ENCODE peak calls at places on chromosomes 6 and 20, in four cellular contexts. One of them, this sample, is unnamed.

GRCh38 chr6:104653786-104654185 is 205.9 kb downstream of the HACE1 start:
- DNase-seq in naive thymus-derived CD8-positive, alpha-beta T cell: no peak
- DNase-seq in choroid plexus epithelial cell: no peak
- DNase-seq in anterior cingulate cortex: no peak
- DNase-seq in this sample: no peak

GRCh38 chr6:134882426-134883038 is 67.4 kb downstream of the ALDH8A1 start:
- DNase-seq in naive thymus-derived CD8-positive, alpha-beta T cell: peak; percentile 74
- DNase-seq in anterior cingulate cortex: no peak
- DNase-seq in choroid plexus epithelial cell: peak; percentile 86
- DNase-seq in this sample: peak; percentile 67

GRCh38 chr6:122995930-122996796 is at the start of gene CLVS2:
- DNase-seq in naive thymus-derived CD8-positive, alpha-beta T cell: no peak
- DNase-seq in choroid plexus epithelial cell: peak; percentile 23
- DNase-seq in anterior cingulate cortex: peak; percentile 45
- DNase-seq in this sample: peak; percentile 7

GRCh38 chr20:60869626-60870025 is 382.4 kb upstream of the CDH4 start:
- DNase-seq in naive thymus-derived CD8-positive, alpha-beta T cell: no peak
- DNase-seq in anterior cingulate cortex: no peak
- DNase-seq in choroid plexus epithelial cell: no peak
- DNase-seq in this sample: no peak

GRCh38 chr6:155530219-155530834 is 74.7 kb upstream of the NOX3 start:
- DNase-seq in naive thymus-derived CD8-positive, alpha-beta T cell: no peak
- DNase-seq in anterior cingulate cortex: no peak
- DNase-seq in choroid plexus epithelial cell: peak; percentile 82
- DNase-seq in this sample: peak; percentile 31

GRCh38 chr6:159375014-159375413 is 205.8 kb downstream of the FNDC1 start:
- DNase-seq in naive thymus-derived CD8-positive, alpha-beta T cell: no peak
- DNase-seq in choroid plexus epithelial cell: no peak
- DNase-seq in anterior cingulate cortex: no peak
- DNase-seq in this sample: no peak

GRCh38 chr20:14069796-14070195 is 74.5 kb downstream of the MACROD2 start:
- DNase-seq in naive thymus-derived CD8-positive, alpha-beta T cell: no peak
- DNase-seq in choroid plexus epithelial cell: no peak
- DNase-seq in anterior cingulate cortex: no peak
- DNase-seq in this sample: peak; percentile 84

GRCh38 chr6:157614026-157614484 is 209.0 kb upstream of the SNX9 start:
- DNase-seq in anterior cingulate cortex: no peak
- DNase-seq in choroid plexus epithelial cell: peak; percentile 15
- DNase-seq in naive thymus-derived CD8-positive, alpha-beta T cell: no peak
- DNase-seq in this sample: peak; percentile 13

GRCh38 chr6:155154158-155154830 is 109.5 kb upstream of the CLDN20 start:
- DNase-seq in choroid plexus epithelial cell: peak; percentile 91
- DNase-seq in anterior cingulate cortex: no peak
- DNase-seq in naive thymus-derived CD8-positive, alpha-beta T cell: no peak
- DNase-seq in this sample: peak; percentile 80

GRCh38 chr20:7790189-7790588 is 150.1 kb downstream of the HAO1 start:
- DNase-seq in anterior cingulate cortex: no peak
- DNase-seq in naive thymus-derived CD8-positive, alpha-beta T cell: no peak
- DNase-seq in choroid plexus epithelial cell: peak; percentile 16
- DNase-seq in this sample: peak; percentile 68

GRCh38 chr6:110859335-110859792 is 15.2 kb upstream of the AMD1 start:
- DNase-seq in naive thymus-derived CD8-positive, alpha-beta T cell: no peak
- DNase-seq in anterior cingulate cortex: no peak
- DNase-seq in choroid plexus epithelial cell: no peak
- DNase-seq in this sample: no peak

GRCh38 chr6:116349216-116349615 is 21.5 kb upstream of the DSE start:
- DNase-seq in anterior cingulate cortex: no peak
- DNase-seq in choroid plexus epithelial cell: no peak
- DNase-seq in naive thymus-derived CD8-positive, alpha-beta T cell: no peak
- DNase-seq in this sample: no peak

GRCh38 chr6:8084586-8084985 is 17.8 kb downstream of the EEF1E1 start:
- DNase-seq in anterior cingulate cortex: no peak
- DNase-seq in naive thymus-derived CD8-positive, alpha-beta T cell: no peak
- DNase-seq in choroid plexus epithelial cell: peak; percentile 80
- DNase-seq in this sample: no peak

GRCh38 chr6:31829633-31830492 is 2.3 kb downstream of the HSPA1B start:
- DNase-seq in anterior cingulate cortex: no peak
- DNase-seq in naive thymus-derived CD8-positive, alpha-beta T cell: no peak
- DNase-seq in choroid plexus epithelial cell: peak; percentile 70
- DNase-seq in this sample: peak; percentile 47

GRCh38 chr6:144131248-144131709 is 19.0 kb upstream of the STX11 start:
- DNase-seq in anterior cingulate cortex: no peak
- DNase-seq in naive thymus-derived CD8-positive, alpha-beta T cell: no peak
- DNase-seq in choroid plexus epithelial cell: peak; percentile 67
- DNase-seq in this sample: peak; percentile 80

GRCh38 chr6:159692303-159693127 is 526 bp downstream of the SOD2 start:
- DNase-seq in naive thymus-derived CD8-positive, alpha-beta T cell: peak; percentile 80
- DNase-seq in choroid plexus epithelial cell: peak; percentile 65
- DNase-seq in anterior cingulate cortex: peak; percentile 57
- DNase-seq in this sample: peak; percentile 61

GRCh38 chr20:15240801-15241200 is 903.4 kb upstream of the FLRT3 start:
- DNase-seq in anterior cingulate cortex: no peak
- DNase-seq in naive thymus-derived CD8-positive, alpha-beta T cell: no peak
- DNase-seq in choroid plexus epithelial cell: peak; percentile 48
- DNase-seq in this sample: no peak

GRCh38 chr6:31559958-31560696 is 12.0 kb upstream of the LTA start:
- DNase-seq in naive thymus-derived CD8-positive, alpha-beta T cell: peak; percentile 53
- DNase-seq in choroid plexus epithelial cell: peak; percentile 76
- DNase-seq in anterior cingulate cortex: peak; percentile 11
- DNase-seq in this sample: peak; percentile 66

GRCh38 chr6:92790381-92790780 is 629.0 kb downstream of the EPHA7 start:
- DNase-seq in naive thymus-derived CD8-positive, alpha-beta T cell: no peak
- DNase-seq in choroid plexus epithelial cell: no peak
- DNase-seq in anterior cingulate cortex: no peak
- DNase-seq in this sample: no peak

GRCh38 chr6:259901-260508 is 32.3 kb upstream of the DUSP22 start:
- DNase-seq in choroid plexus epithelial cell: no peak
- DNase-seq in naive thymus-derived CD8-positive, alpha-beta T cell: no peak
- DNase-seq in anterior cingulate cortex: no peak
- DNase-seq in this sample: no peak

GRCh38 chr20:50252715-50253500 is 62.3 kb downstream of the CEBPB start:
- DNase-seq in naive thymus-derived CD8-positive, alpha-beta T cell: no peak
- DNase-seq in anterior cingulate cortex: no peak
- DNase-seq in choroid plexus epithelial cell: no peak
- DNase-seq in this sample: no peak

GRCh38 chr6:71181565-71181964 is 107.0 kb upstream of the OGFRL1 start:
- DNase-seq in choroid plexus epithelial cell: peak; percentile 88
- DNase-seq in anterior cingulate cortex: no peak
- DNase-seq in naive thymus-derived CD8-positive, alpha-beta T cell: no peak
- DNase-seq in this sample: peak; percentile 81

GRCh38 chr6:50185006-50185405 is 135.3 kb upstream of the DEFB112 start:
- DNase-seq in choroid plexus epithelial cell: no peak
- DNase-seq in anterior cingulate cortex: no peak
- DNase-seq in naive thymus-derived CD8-positive, alpha-beta T cell: no peak
- DNase-seq in this sample: no peak

GRCh38 chr6:20808984-20809383 is 274.7 kb downstream of the CDKAL1 start:
- DNase-seq in choroid plexus epithelial cell: peak; percentile 35
- DNase-seq in naive thymus-derived CD8-positive, alpha-beta T cell: no peak
- DNase-seq in anterior cingulate cortex: no peak
- DNase-seq in this sample: no peak

GRCh38 chr20:44253528-44253927 is 6.4 kb downstream of the GDAP1L1 start:
- DNase-seq in choroid plexus epithelial cell: no peak
- DNase-seq in anterior cingulate cortex: no peak
- DNase-seq in naive thymus-derived CD8-positive, alpha-beta T cell: no peak
- DNase-seq in this sample: no peak

GRCh38 chr6:87541726-87542125 is 48.1 kb downstream of the RARS2 start:
- DNase-seq in anterior cingulate cortex: no peak
- DNase-seq in naive thymus-derived CD8-positive, alpha-beta T cell: no peak
- DNase-seq in choroid plexus epithelial cell: peak; percentile 46
- DNase-seq in this sample: no peak

GRCh38 chr20:32709528-32710121 is 33.6 kb downstream of the COMMD7 start:
- DNase-seq in anterior cingulate cortex: no peak
- DNase-seq in naive thymus-derived CD8-positive, alpha-beta T cell: no peak
- DNase-seq in choroid plexus epithelial cell: peak; percentile 55
- DNase-seq in this sample: no peak

GRCh38 chr6:159821111-159821510 is 21.0 kb downstream of the PNLDC1 start:
- DNase-seq in anterior cingulate cortex: no peak
- DNase-seq in naive thymus-derived CD8-positive, alpha-beta T cell: no peak
- DNase-seq in choroid plexus epithelial cell: no peak
- DNase-seq in this sample: no peak

GRCh38 chr6:166411271-166411670 is 28.5 kb upstream of the MPC1 start:
- DNase-seq in anterior cingulate cortex: no peak
- DNase-seq in choroid plexus epithelial cell: no peak
- DNase-seq in naive thymus-derived CD8-positive, alpha-beta T cell: no peak
- DNase-seq in this sample: no peak